ENCODE peak calls at places on chromosomes 11 and 22, in eight cellular contexts. F, X, B, L, D, Y, J and E are unnamed samples.

GRCh38 chr11:123193742-123194141 is 1.3 kb downstream of the CLMP start:
- DNase-seq in X (no peak), J (no peak), Y (peak), F (no peak), L (no peak), D (no peak), B (no peak), E (no peak)

GRCh38 chr11:24437123-24437522 is 59.7 kb upstream of the LUZP2 start:
- DNase-seq in X (no peak), Y (no peak), L (no peak), J (no peak), D (no peak), B (no peak), F (no peak), E (peak)

GRCh38 chr11:89458646-89459045 is 32.5 kb downstream of the NOX4 start:
- DNase-seq in X (no peak), D (no peak), L (no peak), J (no peak), F (no peak), Y (peak), B (no peak), E (no peak)

GRCh38 chr11:69817265-69818236 is 1.7 kb downstream of the FGF3 start:
- DNase-seq in X (peak), Y (no peak), J (no peak), D (no peak), B (no peak), F (no peak), L (no peak), E (peak)

GRCh38 chr11:130435671-130436070 is 7.3 kb upstream of the ADAMTS8 start:
- DNase-seq in L (no peak), Y (peak), D (peak), F (no peak), J (no peak), B (no peak), X (no peak), E (peak)

GRCh38 chr22:19199479-19199878 is 20.9 kb upstream of the SLC25A1 start:
- DNase-seq in D (no peak), L (no peak), F (no peak), B (no peak), Y (no peak), X (no peak), J (no peak), E (no peak)

GRCh38 chr22:38125731-38126344 is 15.4 kb upstream of the BAIAP2L2 start:
- DNase-seq in X (no peak), J (no peak), F (no peak), Y (no peak), D (no peak), L (no peak), B (no peak), E (no peak)

GRCh38 chr11:113272281-113272680 is 42.1 kb upstream of the TTC12 start:
- DNase-seq in F (no peak), X (no peak), B (no peak), Y (no peak), D (peak), J (no peak), L (no peak), E (no peak)

GRCh38 chr22:33851240-33851639 is 69.0 kb downstream of the LARGE1 start:
- DNase-seq in F (no peak), B (no peak), Y (peak), X (no peak), L (no peak), D (no peak), J (no peak), E (peak)

GRCh38 chr22:32725369-32725988 is 76.0 kb upstream of the TIMP3 start:
- DNase-seq in J (no peak), B (no peak), Y (peak), F (no peak), X (no peak), D (no peak), L (no peak), E (no peak)

GRCh38 chr11:115503083-115503885 is 931 bp downstream of the CADM1 start:
- DNase-seq in L (no peak), D (peak), B (peak), X (peak), F (peak), J (no peak), Y (no peak), E (peak)